ENCODE peak calls at places on chromosomes 16 and 17, in six cellular contexts. F is lower leg skin, V is Peyer's patch, N is stomach, J is ovary, U is tibial nerve. Q is an unnamed sample.

GRCh38 chr16:57863434-57864160 is 61.3 kb upstream of the KIFC3 start:
- DNase-seq in F (peak; percentile 64), V (peak; percentile 56), N (peak; percentile 71), J (peak; percentile 57), U (peak; percentile 35), Q (peak; percentile 83)

GRCh38 chr16:57471852-57472664 is 9.6 kb downstream of the POLR2C start:
- DNase-seq in F (no peak), V (peak; percentile 79), N (no peak), J (peak; percentile 53), U (no peak), Q (no peak)

GRCh38 chr16:75256871-75257343 is 5.5 kb upstream of the BCAR1 start:
- DNase-seq in F (no peak), V (peak; percentile 65), N (peak; percentile 32), J (peak; percentile 41), U (no peak), Q (peak; percentile 75)

GRCh38 chr16:50360779-50361178 is 8.0 kb downstream of the BRD7 start:
- DNase-seq in F (no peak), V (no peak), N (no peak), J (no peak), U (no peak), Q (no peak)

GRCh38 chr17:17681187-17681743 is at the start of gene RAI1:
- DNase-seq in F (peak; percentile 55), V (peak; percentile 87), N (peak; percentile 81), J (peak; percentile 87), U (no peak), Q (peak; percentile 90)

GRCh38 chr17:40791116-40791515 is 8.6 kb downstream of the KRT28 start:
- DNase-seq in F (no peak), V (no peak), N (no peak), J (no peak), U (no peak), Q (no peak)

GRCh38 chr16:69187387-69187890 is 475 bp downstream of the SNTB2 start:
- DNase-seq in F (no peak), V (peak; percentile 77), N (peak; percentile 60), J (peak; percentile 58), U (peak; percentile 31), Q (peak; percentile 82)

GRCh38 chr17:20781260-20781659 is 201.7 kb downstream of the CDRT15L2 start:
- DNase-seq in F (no peak), V (no peak), N (no peak), J (no peak), U (no peak), Q (no peak)

GRCh38 chr16:10870137-10870776 is 6.7 kb upstream of the CIITA start:
- DNase-seq in F (no peak), V (no peak), N (no peak), J (no peak), U (no peak), Q (no peak)

GRCh38 chr17:36629252-36629847 is 28.0 kb downstream of the MRM1 start:
- DNase-seq in F (peak; percentile 60), V (peak; percentile 84), N (peak; percentile 79), J (peak; percentile 82), U (peak; percentile 66), Q (peak; percentile 83)

GRCh38 chr17:75549246-75550138 is 24.0 kb downstream of the LLGL2 start:
- DNase-seq in F (peak; percentile 39), V (peak; percentile 89), N (peak; percentile 94), J (no peak), U (no peak), Q (no peak)

GRCh38 chr17:33163827-33164555 is 129.1 kb downstream of the ASIC2 start:
- DNase-seq in F (no peak), V (no peak), N (no peak), J (peak; percentile 16), U (no peak), Q (no peak)

GRCh38 chr17:9432867-9433495 is 142.6 kb downstream of the STX8 start:
- DNase-seq in F (no peak), V (no peak), N (no peak), J (no peak), U (no peak), Q (no peak)

GRCh38 chr17:70865993-70866804 is 696.9 kb downstream of the KCNJ2 start:
- DNase-seq in F (no peak), V (no peak), N (no peak), J (no peak), U (no peak), Q (no peak)

GRCh38 chr16:81493755-81494433 is 49.3 kb downstream of the CMIP start:
- DNase-seq in F (peak; percentile 64), V (peak; percentile 90), N (peak; percentile 78), J (no peak), U (no peak), Q (no peak)

GRCh38 chr16:85750021-85750826 is 672 bp downstream of the C16orf74 start:
- DNase-seq in F (no peak), V (no peak), N (peak; percentile 36), J (peak; percentile 54), U (no peak), Q (no peak)

GRCh38 chr16:85752511-85753420 is 1.9 kb upstream of the C16orf74 start:
- DNase-seq in F (no peak), V (peak; percentile 64), N (peak; percentile 81), J (peak; percentile 46), U (no peak), Q (peak; percentile 78)

GRCh38 chr16:85749686-85750020 is 1.2 kb downstream of the C16orf74 start:
- DNase-seq in F (no peak), V (no peak), N (no peak), J (no peak), U (no peak), Q (no peak)

GRCh38 chr16:85751665-85752501 is 987 bp upstream of the C16orf74 start:
- DNase-seq in F (no peak), V (no peak), N (no peak), J (no peak), U (no peak), Q (no peak)

DNA sequence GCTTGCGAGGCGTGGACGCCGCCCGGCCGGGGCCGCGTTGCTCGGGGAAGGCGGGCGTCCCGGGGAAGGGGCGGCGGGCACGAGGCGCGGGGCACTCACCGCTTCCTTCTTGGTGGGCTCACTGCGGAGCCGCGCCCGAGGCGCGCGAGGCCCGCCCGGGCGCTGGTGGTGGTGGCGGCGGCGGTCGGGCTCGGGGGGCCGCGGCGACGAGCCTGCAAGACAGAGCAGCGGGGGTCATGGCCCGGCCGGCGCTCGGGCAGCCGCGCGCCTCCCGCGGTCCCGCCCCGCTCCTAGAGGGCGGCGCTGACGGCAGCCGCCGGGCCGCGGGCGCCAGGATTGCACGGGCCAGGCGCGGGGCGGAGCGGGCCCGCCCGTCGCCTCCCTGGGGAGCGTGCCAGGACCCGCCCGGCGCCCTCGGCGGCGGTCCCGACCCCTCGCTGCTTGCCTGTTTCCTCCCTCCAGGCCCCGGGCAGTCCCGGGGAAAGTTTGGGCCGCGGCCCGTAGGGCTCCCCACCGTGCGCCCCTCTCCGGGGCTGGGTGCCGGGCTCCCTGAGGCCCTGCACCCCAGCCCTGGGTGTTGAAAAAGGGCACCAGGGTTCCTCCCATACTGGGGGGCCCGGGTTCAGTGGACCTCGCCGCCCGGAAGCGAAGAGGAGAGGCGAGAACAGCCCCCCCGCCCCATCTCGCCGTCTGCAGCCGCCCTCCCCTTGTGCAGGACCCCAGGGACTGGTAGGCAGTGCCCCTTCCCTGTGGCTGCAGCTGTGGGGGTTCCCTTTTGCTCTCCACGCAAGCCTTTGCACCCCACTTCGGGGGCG is at the start of gene C16orf74:
- DNase-seq in F (no peak), V (peak; percentile 67), N (peak; percentile 68), J (peak; percentile 57), U (no peak), Q (no peak)
- TF ChIP-seq POLR2A in F (no peak), V (no peak), N (no peak), J (no peak), U (no peak), Q (no peak)

GRCh38 chr17:62964506-62964905 is 1.5 kb upstream of the TANC2 start:
- DNase-seq in F (no peak), V (no peak), N (no peak), J (no peak), U (no peak), Q (no peak)

GRCh38 chr17:62965149-62965648 is 836 bp upstream of the TANC2 start:
- DNase-seq in F (no peak), V (no peak), N (no peak), J (no peak), U (no peak), Q (no peak)

GRCh38 chr17:62967111-62967449 is 1.0 kb downstream of the TANC2 start:
- DNase-seq in F (no peak), V (no peak), N (no peak), J (no peak), U (no peak), Q (no peak)

GRCh38 chr17:62966426-62967110 is 533 bp downstream of the TANC2 start:
- DNase-seq in F (peak; percentile 16), V (no peak), N (peak; percentile 64), J (peak; percentile 79), U (peak; percentile 25), Q (no peak)

DNA sequence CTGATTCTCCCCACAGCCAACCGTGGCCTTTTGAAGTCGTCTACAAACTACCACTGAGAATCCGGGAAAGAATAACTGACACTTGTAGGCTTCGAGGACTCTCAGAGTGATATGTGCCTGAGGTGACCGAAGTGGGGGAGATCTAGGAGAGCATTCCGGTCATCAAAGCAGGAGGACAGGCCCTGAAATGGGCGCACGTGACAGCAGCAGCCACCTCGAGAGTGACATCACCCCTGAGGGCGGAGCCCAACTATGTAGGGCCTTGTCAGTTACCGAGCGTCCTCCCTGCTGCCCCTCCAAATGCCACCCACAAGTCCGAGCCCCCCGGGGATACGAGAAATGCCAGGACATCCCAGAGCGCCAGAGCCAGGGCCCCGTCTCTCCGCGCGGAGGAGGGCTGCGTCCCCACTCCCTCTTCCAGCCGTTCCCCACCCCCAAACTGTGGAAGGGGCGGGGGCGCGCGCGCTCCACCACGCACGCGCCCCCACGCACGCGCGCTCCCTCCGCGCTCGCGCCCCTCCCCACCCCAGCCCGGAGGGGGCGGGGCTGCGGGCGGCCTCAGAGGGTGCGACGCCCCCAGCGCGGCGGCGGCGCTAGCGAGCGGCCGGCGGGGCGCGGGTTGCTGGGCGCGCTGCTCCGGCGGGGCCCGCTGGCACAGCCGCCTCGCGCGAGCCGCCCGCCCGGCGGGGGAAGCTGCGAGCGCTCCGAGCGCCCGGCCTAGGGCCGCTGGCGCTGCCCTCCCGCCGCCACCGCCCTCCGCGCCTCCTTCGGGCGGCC is at the start of gene TANC2:
- DNase-seq in F (peak; percentile 80), V (peak; percentile 76), N (peak; percentile 78), J (peak; percentile 87), U (peak; percentile 57), Q (peak; percentile 91)
- TF ChIP-seq POLR2A in F (no peak), V (no peak), N (no peak), J (peak; percentile 43), U (peak; percentile 2), Q (no peak)

GRCh38 chr16:67534420-67534819 is 5.8 kb downstream of the RIPOR1 start:
- DNase-seq in F (no peak), V (no peak), N (no peak), J (no peak), U (no peak), Q (no peak)

GRCh38 chr16:67535201-67535600 is 6.6 kb downstream of the RIPOR1 start:
- DNase-seq in F (no peak), V (no peak), N (no peak), J (no peak), U (no peak), Q (no peak)

GRCh38 chr16:67531247-67531646 is 2.6 kb downstream of the RIPOR1 start:
- DNase-seq in F (no peak), V (no peak), N (no peak), J (no peak), U (no peak), Q (no peak)

GRCh38 chr16:67530013-67530939 is 1.6 kb downstream of the RIPOR1 start:
- DNase-seq in F (peak; percentile 47), V (no peak), N (peak; percentile 65), J (peak; percentile 85), U (peak; percentile 58), Q (peak; percentile 92)

GRCh38 chr16:67533024-67533560 is 4.5 kb downstream of the RIPOR1 start:
- DNase-seq in F (no peak), V (no peak), N (no peak), J (no peak), U (no peak), Q (no peak)
- TF ChIP-seq POLR2A in F (no peak), V (no peak), N (no peak), J (no peak), U (no peak), Q (no peak)

GRCh38 chr16:2486645-2487516 is 12.0 kb downstream of the TBC1D24 start:
- DNase-seq in F (peak; percentile 73), V (peak; percentile 71), N (peak; percentile 81), J (no peak), U (peak; percentile 45), Q (no peak)
- TF ChIP-seq POLR2A in F (no peak), V (no peak), N (no peak), J (no peak), U (no peak), Q (no peak)

Q was measured in sigmoid colon.